ENCODE peak calls at places on chromosomes 13 and 19, in four cellular contexts. A is K562, T is tibial nerve, W is H4. G is an unnamed sample.

GRCh38 chr13:42041684-42042035 is 6.8 kb upstream of the DGKH start:
- DNase-seq in A (peak; percentile 10), T (no peak), W (peak; percentile 21), G (no peak)

GRCh38 chr19:50821622-50822021 is 2.0 kb downstream of the KLK1 start:
- DNase-seq in A (no peak), T (no peak), W (no peak), G (no peak)

GRCh38 chr13:27964741-27965323 is 4.3 kb downstream of the CDX2 start:
- DNase-seq in A (no peak), T (no peak), W (no peak), G (no peak)

GRCh38 chr13:28027070-28027469 is 38.6 kb upstream of the URAD start:
- DNase-seq in A (no peak), T (no peak), W (no peak), G (no peak)

GRCh38 chr19:57099199-57099661 is 20.6 kb upstream of the USP29 start:
- DNase-seq in A (peak; percentile 66), T (no peak), W (no peak), G (no peak)

GRCh38 chr13:31476266-31476665 is 263.1 kb upstream of the RXFP2 start:
- DNase-seq in A (no peak), T (no peak), W (peak; percentile 52), G (no peak)

GRCh38 chr13:30816733-30817132 is 81.4 kb downstream of the ALOX5AP start:
- DNase-seq in A (no peak), T (no peak), W (no peak), G (no peak)

GRCh38 chr19:29617336-29618266 is 11.5 kb downstream of the POP4 start:
- DNase-seq in A (no peak), T (no peak), W (no peak), G (no peak)

GRCh38 chr19:30325657-30326056 is 46.5 kb upstream of the ZNF536 start:
- DNase-seq in A (no peak), T (no peak), W (no peak), G (no peak)

GRCh38 chr19:29552454-29553280 is 26.9 kb downstream of the VSTM2B start:
- DNase-seq in A (no peak), T (no peak), W (no peak), G (no peak)

GRCh38 chr13:33787051-33787591 is 30.8 kb upstream of the RFC3 start:
- DNase-seq in A (no peak), T (no peak), W (peak; percentile 22), G (no peak)

GRCh38 chr13:107373551-107373950 is 805.6 kb upstream of the ARGLU1 start:
- DNase-seq in A (no peak), T (no peak), W (peak; percentile 51), G (no peak)

GRCh38 chr13:85725433-85725832 is 73.8 kb downstream of the SLITRK6 start:
- DNase-seq in A (no peak), T (no peak), W (no peak), G (no peak)

GRCh38 chr19:1613808-1614570 is 8.7 kb upstream of the UQCR11 start:
- DNase-seq in A (no peak), T (no peak), W (no peak), G (no peak)